ENCODE peak calls at places on chromosomes 3 and 15, in four cellular contexts. M is neural progenitor cell, S is AG09309, W is IMR-90. T is an unnamed sample.

GRCh38 chr15:100111103-100112060 is 230.4 kb downstream of the ADAMTS17 start:
- DNase-seq in M (no peak), S (peak; percentile 59), W (peak; percentile 88), T (peak; percentile 34)

GRCh38 chr15:66649235-66649984 is 52.6 kb upstream of the SMAD6 start:
- DNase-seq in M (no peak), S (no peak), W (no peak), T (no peak)

GRCh38 chr3:195662-196061 is 901 bp upstream of the CHL1 start:
- DNase-seq in M (peak; percentile 13), S (no peak), W (no peak), T (no peak)

GRCh38 chr15:73686781-73687256 is 2.6 kb downstream of the CD276 start:
- DNase-seq in M (no peak), S (peak; percentile 57), W (peak; percentile 97), T (peak; percentile 83)

GRCh38 chr3:66486646-66487045 is 14.2 kb downstream of the LRIG1 start:
- DNase-seq in M (no peak), S (peak; percentile 61), W (peak; percentile 89), T (no peak)

GRCh38 chr3:35678552-35679220 is 39.4 kb downstream of the ARPP21 start:
- DNase-seq in M (no peak), S (no peak), W (no peak), T (no peak)

GRCh38 chr3:29331035-29331434 is 50.2 kb downstream of the RBMS3 start:
- DNase-seq in M (no peak), S (no peak), W (no peak), T (no peak)

GRCh38 chr3:54033761-54034160 is 88.6 kb upstream of the CACNA2D3 start:
- DNase-seq in M (no peak), S (no peak), W (no peak), T (no peak)

GRCh38 chr3:27737091-27737490 is 15.0 kb upstream of the EOMES start:
- DNase-seq in M (no peak), S (no peak), W (no peak), T (no peak)

GRCh38 chr3:118990818-118991560 is 43.7 kb downstream of the IGSF11 start:
- DNase-seq in M (no peak), S (no peak), W (no peak), T (no peak)

GRCh38 chr15:41941644-41942415 is 30.5 kb downstream of the EHD4 start:
- DNase-seq in M (peak; percentile 78), S (no peak), W (no peak), T (no peak)

GRCh38 chr3:156483426-156483825 is 71.5 kb downstream of the SSR3 start:
- DNase-seq in M (no peak), S (peak; percentile 52), W (peak; percentile 86), T (peak; percentile 67)

GRCh38 chr3:197471221-197472010 is 84.4 kb downstream of the BDH1 start:
- DNase-seq in M (no peak), S (no peak), W (no peak), T (no peak)

GRCh38 chr15:50973605-50974004 is 65.1 kb downstream of the AP4E1 start:
- DNase-seq in M (no peak), S (no peak), W (no peak), T (no peak)

GRCh38 chr3:195106418-195106906 is 164.5 kb downstream of the XXYLT1 start:
- DNase-seq in M (peak; percentile 82), S (no peak), W (peak; percentile 52), T (no peak)

GRCh38 chr15:100601158-100601557 is 826 bp downstream of the LINS1 start:
- DNase-seq in M (peak; percentile 8), S (no peak), W (no peak), T (no peak)

GRCh38 chr15:79743032-79743431 is 153.8 kb downstream of the MTHFS start:
- DNase-seq in M (no peak), S (no peak), W (no peak), T (no peak)

GRCh38 chr3:108171095-108171494 is 51.1 kb downstream of the IFT57 start:
- DNase-seq in M (no peak), S (no peak), W (no peak), T (no peak)

GRCh38 chr3:110383356-110383755 is 688.3 kb upstream of the NECTIN3 start:
- DNase-seq in M (no peak), S (no peak), W (peak; percentile 2), T (no peak)

GRCh38 chr15:96038650-96039049 is 291.9 kb upstream of the NR2F2 start:
- DNase-seq in M (no peak), S (no peak), W (peak; percentile 20), T (peak; percentile 65)

GRCh38 chr3:183064475-183064874 is 34.8 kb downstream of the MCCC1 start:
- DNase-seq in M (no peak), S (no peak), W (no peak), T (no peak)

GRCh38 chr15:98658831-98659699 is 10.7 kb downstream of the IGF1R start:
- DNase-seq in M (peak; percentile 57), S (no peak), W (peak; percentile 60), T (no peak)

GRCh38 chr3:43257850-43258249 is 28.5 kb upstream of the SNRK start:
- DNase-seq in M (no peak), S (no peak), W (no peak), T (no peak)

GRCh38 chr3:189588061-189588817 is 43.0 kb upstream of the TP63 start:
- DNase-seq in M (no peak), S (peak; percentile 89), W (peak; percentile 28), T (peak; percentile 83)

GRCh38 chr3:83193526-83193925 is 1432.1 kb upstream of the GBE1 start:
- DNase-seq in M (no peak), S (no peak), W (no peak), T (no peak)

GRCh38 chr15:67967871-67968423 is 86.2 kb upstream of the PIAS1 start:
- DNase-seq in M (peak; percentile 90), S (no peak), W (peak; percentile 47), T (no peak)

GRCh38 chr3:66933233-66933632 is 64.9 kb upstream of the KBTBD8 start:
- DNase-seq in M (peak; percentile 50), S (no peak), W (no peak), T (no peak)

GRCh38 chr3:19940643-19941042 is 6.3 kb upstream of the RAB5A start:
- DNase-seq in M (no peak), S (no peak), W (no peak), T (no peak)

GRCh38 chr15:69668963-69669362 is 216.3 kb downstream of the RPLP1 start:
- DNase-seq in M (no peak), S (no peak), W (no peak), T (no peak)

GRCh38 chr15:65824941-65825544 is 33.0 kb upstream of the DENND4A start:
- DNase-seq in M (no peak), S (no peak), W (peak; percentile 73), T (peak; percentile 30)

GRCh38 chr3:108346301-108346989 is 50.1 kb downstream of the HHLA2 start:
- DNase-seq in M (peak; percentile 34), S (no peak), W (no peak), T (no peak)

GRCh38 chr3:71495708-71496472 is 87.6 kb downstream of the FOXP1 start:
- DNase-seq in M (no peak), S (peak; percentile 83), W (peak; percentile 91), T (peak; percentile 79)

GRCh38 chr3:166879661-166880060 is 500.4 kb downstream of the ZBBX start:
- DNase-seq in M (no peak), S (no peak), W (no peak), T (no peak)

GRCh38 chr15:35548435-35548834 is 2.5 kb upstream of the DPH6 start:
- DNase-seq in M (peak; percentile 72), S (no peak), W (no peak), T (no peak)

GRCh38 chr15:35545316-35545824 is 595 bp downstream of the DPH6 start:
- DNase-seq in M (no peak), S (no peak), W (peak; percentile 60), T (no peak)

GRCh38 chr15:35546581-35547381 is 816 bp upstream of the DPH6 start:
- DNase-seq in M (no peak), S (no peak), W (no peak), T (no peak)

GRCh38 chr15:35547775-35548364 is 1.9 kb upstream of the DPH6 start:
- DNase-seq in M (peak; percentile 69), S (no peak), W (no peak), T (no peak)

GRCh38 chr15:35545825-35546580 is at the start of gene DPH6:
- DNase-seq in M (peak; percentile 87), S (no peak), W (peak; percentile 79), T (peak; percentile 53)
- H3K4me3 ChIP-seq in M (peak within 1 kb of the TSS; percentile 68), S (peak within 1 kb of the TSS; percentile 82), W (peak within 1 kb of the TSS; percentile 79), T (peak within 1 kb of the TSS; percentile 67)

DNA sequence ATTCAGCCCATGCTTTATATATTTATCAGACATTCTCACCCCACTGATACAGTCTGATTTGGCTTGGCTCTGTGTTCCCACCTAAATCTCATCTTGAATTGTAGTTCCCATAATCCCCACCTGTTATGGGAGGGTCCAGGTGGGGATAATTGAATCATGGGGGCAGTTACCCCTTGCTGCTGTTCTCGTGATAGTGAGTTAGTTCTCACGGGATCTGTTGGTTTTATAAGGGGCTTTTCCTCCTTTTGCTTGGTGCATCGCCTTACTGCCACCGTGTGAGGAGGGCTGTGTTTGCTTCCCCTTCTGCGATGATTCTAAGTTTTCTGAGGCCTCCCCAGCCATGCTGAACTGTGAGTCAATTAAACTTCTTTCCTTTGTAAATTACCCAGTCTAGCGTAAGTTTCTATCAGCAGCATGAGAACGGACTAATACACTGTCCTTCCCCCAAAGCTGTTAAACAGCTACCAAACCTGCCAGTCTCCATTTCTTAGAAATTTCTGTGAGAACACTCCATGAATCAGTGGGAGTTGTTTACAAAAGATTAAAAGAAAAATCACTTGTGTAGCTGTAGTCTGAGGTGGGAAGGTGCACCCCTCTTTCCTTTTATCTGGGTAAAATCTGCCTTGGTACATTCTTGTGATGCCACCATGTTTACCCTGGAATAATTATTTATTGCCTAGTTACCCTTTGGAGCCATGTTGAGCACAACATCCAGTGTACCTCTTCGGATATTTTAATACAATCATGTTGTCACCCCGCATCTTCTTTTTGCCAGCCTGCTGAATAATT is 160.5 kb downstream of the THSD4 start:
- DNase-seq in M (no peak), S (no peak), W (no peak), T (no peak)
- H3K4me3 ChIP-seq in M (no peak overlapping the region), S (no peak overlapping the region), W (no peak overlapping the region), T (no peak overlapping the region)

DNA sequence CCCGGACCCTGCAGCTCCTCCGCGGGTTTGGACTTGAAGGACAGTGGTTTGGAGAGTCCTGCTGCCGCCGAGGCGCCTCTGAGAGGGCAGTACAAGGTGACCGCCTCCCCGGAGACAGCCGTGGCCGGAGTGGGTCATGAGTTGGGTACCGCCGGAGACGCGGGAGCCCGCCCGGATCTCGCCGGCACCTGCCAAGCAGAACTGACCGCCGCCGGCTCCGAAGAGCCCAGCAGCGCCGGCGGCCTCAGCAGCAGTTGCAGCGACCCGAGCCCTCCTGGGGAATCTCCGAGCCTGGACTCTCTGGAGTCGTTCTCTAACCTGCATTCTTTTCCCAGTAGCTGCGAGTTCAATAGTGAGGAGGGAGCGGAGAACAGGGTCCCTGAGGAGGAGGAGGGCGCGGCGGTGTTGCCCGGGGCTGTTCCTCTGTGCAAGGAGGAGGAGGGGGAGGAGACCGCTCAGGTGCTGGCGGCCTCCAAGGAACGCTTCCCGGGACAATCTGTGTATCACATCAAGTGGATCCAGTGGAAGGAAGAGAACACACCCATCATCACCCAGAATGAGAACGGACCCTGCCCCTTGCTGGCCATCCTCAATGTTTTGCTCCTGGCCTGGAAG is 626 bp downstream of the MINDY2 start:
- DNase-seq in M (peak; percentile 72), S (no peak), W (no peak), T (no peak)
- H3K4me3 ChIP-seq in M (peak overlapping the region; percentile 80), S (peak overlapping the region; percentile 88), W (peak overlapping the region; percentile 88), T (peak overlapping the region; percentile 90)

DNA sequence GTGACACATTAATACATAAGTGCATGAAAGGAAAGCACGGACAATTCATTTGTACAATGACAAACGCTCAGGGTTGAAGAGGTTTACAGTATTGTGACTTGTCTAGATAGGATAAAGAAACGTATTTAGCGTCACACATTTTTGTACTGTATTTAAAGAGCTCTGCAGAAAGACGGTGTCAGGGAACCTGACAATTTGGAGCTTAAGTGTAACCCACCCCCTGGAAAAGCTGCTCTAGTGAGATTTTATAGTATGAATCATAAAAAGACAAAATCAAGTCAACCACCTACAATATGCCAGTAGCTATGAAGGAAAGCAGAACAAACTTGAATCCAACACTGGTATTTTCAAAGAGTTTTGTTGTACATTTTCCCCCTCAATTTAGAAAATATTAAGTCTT is 5.6 kb downstream of the TRA2B start:
- DNase-seq in M (no peak), S (no peak), W (no peak), T (no peak)
- H3K4me3 ChIP-seq in M (peak overlapping the region; percentile 89), S (no peak overlapping the region), W (peak overlapping the region; percentile 19), T (peak overlapping the region; percentile 35)

T was measured in skeletal muscle cell.